ENCODE peak calls at places on chromosomes 16 and 17, in nine cellular contexts. F is activated T-cell treated with anti-CD3 and anti-CD28 coated beads, Interleukin-2, amount 50 U/mL, for 24 hours; G is omental fat pad; V is central memory CD4-positive, alpha-beta T cell; W is T-helper 1 cell; B is activated naive CD8-positive, alpha-beta T cell treated with anti-CD3 and anti-CD28 coated beads for 36 hours; D is activated CD8-positive, alpha-beta memory T cell treated with anti-CD3 and anti-CD28 coated beads, Interleukin-2, amount 50 U/mL, for 48 hours; J is foreskin keratinocyte; K is AG10803. Y is an unnamed sample.

GRCh38 chr16:55508941-55509920 is at the start of gene LPCAT2:
- DNase-seq in F (peak; percentile 55), G (peak; percentile 76), V (no peak), W (peak; percentile 39), B (peak; percentile 46), D (peak; percentile 68), J (peak; percentile 77), K (peak; percentile 84), Y (peak; percentile 68)

GRCh38 chr17:66306413-66306812 is 4.0 kb downstream of the PRKCA start:
- DNase-seq in F (no peak), G (no peak), V (no peak), W (peak; percentile 37), B (no peak), D (no peak), J (no peak), K (peak; percentile 60), Y (no peak)

GRCh38 chr16:12575288-12575687 is 228.4 kb downstream of the CPPED1 start:
- DNase-seq in F (no peak), G (no peak), V (no peak), W (no peak), B (no peak), D (no peak), J (no peak), K (no peak), Y (no peak)

GRCh38 chr16:3906363-3906762 is 25.9 kb upstream of the CREBBP start:
- DNase-seq in F (no peak), G (no peak), V (no peak), W (no peak), B (no peak), D (no peak), J (no peak), K (no peak), Y (no peak)

GRCh38 chr17:40555296-40556190 is 9.7 kb downstream of the CCR7 start:
- DNase-seq in F (peak; percentile 30), G (no peak), V (no peak), W (no peak), B (no peak), D (peak; percentile 61), J (no peak), K (no peak), Y (no peak)

GRCh38 chr17:82926716-82927115 is 86.9 kb upstream of the ZNF750 start:
- DNase-seq in F (no peak), G (no peak), V (no peak), W (no peak), B (no peak), D (no peak), J (no peak), K (no peak), Y (no peak)

GRCh38 chr16:57612494-57612893 is 15.9 kb upstream of the ADGRG1 start:
- DNase-seq in F (peak; percentile 23), G (no peak), V (no peak), W (no peak), B (no peak), D (no peak), J (no peak), K (no peak), Y (no peak)

GRCh38 chr17:49515196-49515770 is 20.2 kb downstream of the NGFR start:
- DNase-seq in F (no peak), G (peak; percentile 38), V (no peak), W (no peak), B (no peak), D (no peak), J (peak; percentile 55), K (peak; percentile 99), Y (no peak)

GRCh38 chr17:31225831-31226230 is 71.2 kb downstream of the OMG start:
- DNase-seq in F (no peak), G (no peak), V (no peak), W (no peak), B (no peak), D (no peak), J (no peak), K (no peak), Y (no peak)

GRCh38 chr16:54588026-54588425 is 301.4 kb upstream of the IRX3 start:
- DNase-seq in F (no peak), G (no peak), V (no peak), W (no peak), B (no peak), D (no peak), J (no peak), K (no peak), Y (no peak)

GRCh38 chr16:72094266-72094610 is 591 bp downstream of the DHX38 start:
- DNase-seq in F (no peak), G (no peak), V (no peak), W (no peak), B (peak; percentile 50), D (no peak), J (no peak), K (peak; percentile 8), Y (peak; percentile 49)

GRCh38 chr17:77942111-77942988 is 16.2 kb upstream of the TNRC6C start:
- DNase-seq in F (no peak), G (no peak), V (no peak), W (no peak), B (no peak), D (no peak), J (no peak), K (no peak), Y (no peak)

GRCh38 chr16:21218135-21218534 is 6.8 kb upstream of the ZP2 start:
- DNase-seq in F (no peak), G (no peak), V (no peak), W (no peak), B (no peak), D (no peak), J (peak; percentile 6), K (no peak), Y (no peak)

GRCh38 chr16:63947022-63947421 is 1174.8 kb downstream of the CDH11 start:
- DNase-seq in F (no peak), G (no peak), V (no peak), W (no peak), B (no peak), D (no peak), J (no peak), K (no peak), Y (no peak)

GRCh38 chr16:3523281-3523680 is 22.5 kb downstream of the CLUAP1 start:
- DNase-seq in F (no peak), G (no peak), V (no peak), W (no peak), B (no peak), D (no peak), J (no peak), K (no peak), Y (no peak)

GRCh38 chr16:68798398-68798797 is 44.9 kb upstream of the TANGO6 start:
- DNase-seq in F (no peak), G (no peak), V (no peak), W (no peak), B (no peak), D (no peak), J (peak; percentile 88), K (no peak), Y (no peak)

GRCh38 chr17:46266656-46267544 is 28.0 kb upstream of the LRRC37A start:
- DNase-seq in F (peak; percentile 88), G (peak; percentile 29), V (peak; percentile 71), W (peak; percentile 74), B (peak; percentile 85), D (peak; percentile 96), J (peak; percentile 71), K (peak; percentile 89), Y (peak; percentile 92)

GRCh38 chr17:77846531-77847085 is 111.9 kb upstream of the TNRC6C start:
- DNase-seq in F (peak; percentile 46), G (no peak), V (peak; percentile 41), W (peak; percentile 17), B (no peak), D (no peak), J (no peak), K (no peak), Y (no peak)

GRCh38 chr17:29709861-29710849 is 87.4 kb upstream of the CORO6 start:
- DNase-seq in F (no peak), G (no peak), V (no peak), W (no peak), B (no peak), D (no peak), J (no peak), K (peak; percentile 68), Y (no peak)

GRCh38 chr16:56365552-56365951 is 59.8 kb downstream of the AMFR start:
- DNase-seq in F (no peak), G (no peak), V (no peak), W (no peak), B (no peak), D (no peak), J (no peak), K (no peak), Y (no peak)

Y was measured in stimulated activated CD4-positive, alpha-beta T cell treated with anti-CD3 and anti-CD28 coated beads, Interleukin-15, amount 100 ng/mL, for 24 hours.